ENCODE peak calls at places on chromosome 18, in nine cellular contexts. J is SW480; A is midbrain; L is NCI-H524; N is NCI-H1092 treated with DMSO at 0.1 percent for 48 hours; I is NCI-H2081; D is activated T-helper 9 cell treated with anti-CD3 and anti-CD28 coated beads, Interleukin-2, amount 50 U/mL, for 16 hours; O is H9; V is NCI-H1105. C is an unnamed sample.

GRCh38 chr18:8769509-8769908 is 64.2 kb downstream of the MTCL1 start:
- DNase-seq in J (no peak), V (no peak), O (no peak), N (no peak), I (no peak), A (no peak), L (no peak), D (no peak), C (peak; percentile 18)

GRCh38 chr18:50886914-50887313 is 8.0 kb downstream of the ME2 start:
- DNase-seq in I (no peak), N (no peak), J (no peak), V (no peak), A (no peak), D (no peak), L (no peak), O (no peak), C (no peak)

GRCh38 chr18:7116832-7117389 is 686 bp downstream of the LAMA1 start:
- DNase-seq in N (no peak), O (peak; percentile 37), L (peak; percentile 39), D (no peak), I (no peak), J (no peak), A (peak; percentile 21), V (no peak), C (peak; percentile 69)

GRCh38 chr18:57666818-57667497 is 45.3 kb upstream of the NARS1 start:
- DNase-seq in A (no peak), N (no peak), D (no peak), O (no peak), V (no peak), L (peak; percentile 7), J (no peak), I (no peak), C (peak; percentile 20)

GRCh38 chr18:45248240-45248903 is 366.9 kb upstream of the SLC14A2 start:
- DNase-seq in N (no peak), V (no peak), A (peak; percentile 10), O (no peak), I (no peak), J (no peak), L (no peak), D (no peak), C (no peak)

GRCh38 chr18:8778824-8779223 is 73.5 kb downstream of the MTCL1 start:
- DNase-seq in D (no peak), J (no peak), L (no peak), O (no peak), I (no peak), A (no peak), V (no peak), N (no peak), C (peak; percentile 55)

GRCh38 chr18:45783097-45784075 is 42.1 kb upstream of the SIGLEC15 start:
- DNase-seq in N (no peak), I (no peak), D (no peak), J (no peak), A (no peak), V (no peak), O (no peak), L (no peak), C (no peak)

GRCh38 chr18:57915241-57915640 is 112.1 kb upstream of the ATP8B1 start:
- DNase-seq in O (no peak), I (no peak), N (peak; percentile 89), V (peak; percentile 86), L (peak; percentile 95), D (no peak), A (no peak), J (no peak), C (no peak)

GRCh38 chr18:56168049-56168781 is 470.2 kb downstream of the TXNL1 start:
- DNase-seq in N (no peak), O (no peak), A (no peak), L (no peak), I (no peak), V (no peak), D (no peak), J (no peak), C (no peak)

GRCh38 chr18:47749195-47749973 is 181.1 kb downstream of the SMAD2 start:
- DNase-seq in O (peak; percentile 78), N (peak; percentile 70), V (peak; percentile 86), I (peak; percentile 39), L (peak; percentile 50), D (peak; percentile 75), A (peak; percentile 76), J (peak; percentile 18), C (peak; percentile 82)

GRCh38 chr18:46700026-46700425 is 43.0 kb upstream of the LOXHD1 start:
- DNase-seq in N (no peak), V (no peak), O (no peak), J (no peak), I (no peak), A (no peak), D (no peak), L (no peak), C (no peak)